ENCODE peak calls at places on chromosomes 6 and 20, in ten cellular contexts. P, N, G, K, U, C, X, T, M and W are unnamed samples.

GRCh38 chr6:17276766-17277165 is 4.4 kb upstream of the RBM24 start:
- DNase-seq in P (no peak), N (no peak), G (no peak), K (peak), U (no peak), C (no peak), X (no peak), T (no peak), M (peak), W (no peak)

GRCh38 chr20:32635764-32636163 is 38.0 kb downstream of the C20orf203 start:
- DNase-seq in P (no peak), N (peak), G (no peak), K (peak), U (no peak), C (no peak), X (peak), T (no peak), M (no peak), W (no peak)

GRCh38 chr20:51569815-51570741 is 27.6 kb upstream of the NFATC2 start:
- DNase-seq in P (no peak), N (peak), G (no peak), K (peak), U (no peak), C (peak), X (no peak), T (peak), M (no peak), W (no peak)

GRCh38 chr6:85118233-85118632 is 331.6 kb upstream of the NT5E start:
- DNase-seq in P (no peak), N (no peak), G (no peak), K (no peak), U (no peak), C (no peak), X (no peak), T (no peak), M (no peak), W (no peak)

GRCh38 chr20:25233016-25233772 is 14.7 kb upstream of the PYGB start:
- DNase-seq in P (peak), N (peak), G (no peak), K (peak), U (peak), C (peak), X (peak), T (no peak), M (peak), W (no peak)

GRCh38 chr20:33298391-33298790 is 15.4 kb downstream of the BPIFB1 start:
- DNase-seq in P (no peak), N (no peak), G (no peak), K (no peak), U (no peak), C (no peak), X (no peak), T (no peak), M (no peak), W (no peak)

GRCh38 chr6:15556711-15557110 is 106.1 kb downstream of the DTNBP1 start:
- DNase-seq in P (no peak), N (no peak), G (no peak), K (no peak), U (no peak), C (no peak), X (no peak), T (no peak), M (no peak), W (no peak)

GRCh38 chr6:108788416-108788815 is 59.8 kb upstream of the ARMC2 start:
- DNase-seq in P (no peak), N (no peak), G (no peak), K (no peak), U (no peak), C (no peak), X (no peak), T (no peak), M (no peak), W (no peak)

GRCh38 chr6:87375315-87375714 is 30.7 kb downstream of the C6orf163 start:
- DNase-seq in P (no peak), N (no peak), G (no peak), K (no peak), U (no peak), C (peak), X (no peak), T (no peak), M (no peak), W (no peak)

GRCh38 chr6:45650527-45651135 is 272.9 kb upstream of the SUPT3H start:
- DNase-seq in P (no peak), N (peak), G (no peak), K (peak), U (no peak), C (peak), X (peak), T (no peak), M (peak), W (no peak)

GRCh38 chr20:34794006-34794585 is 31.4 kb downstream of the NCOA6 start:
- DNase-seq in P (no peak), N (no peak), G (no peak), K (no peak), U (no peak), C (no peak), X (no peak), T (no peak), M (no peak), W (no peak)

GRCh38 chr6:38813026-38813425 is 97.9 kb downstream of the DNAH8 start:
- DNase-seq in P (no peak), N (peak), G (no peak), K (no peak), U (no peak), C (no peak), X (no peak), T (no peak), M (no peak), W (no peak)

GRCh38 chr20:10671221-10671849 is 2.5 kb downstream of the JAG1 start:
- DNase-seq in P (peak), N (peak), G (peak), K (peak), U (peak), C (peak), X (peak), T (peak), M (peak), W (peak)

GRCh38 chr20:4524307-4524706 is 197.4 kb upstream of the PRND start:
- DNase-seq in P (no peak), N (no peak), G (no peak), K (no peak), U (no peak), C (no peak), X (no peak), T (no peak), M (no peak), W (no peak)

GRCh38 chr6:105995403-105995699 is 90.8 kb upstream of the PRDM1 start:
- DNase-seq in P (no peak), N (no peak), G (no peak), K (no peak), U (no peak), C (no peak), X (no peak), T (no peak), M (no peak), W (no peak)

GRCh38 chr6:150395388-150396009 is 26.7 kb downstream of the IYD start:
- DNase-seq in P (no peak), N (peak), G (no peak), K (peak), U (peak), C (peak), X (peak), T (peak), M (peak), W (peak)

GRCh38 chr6:26312501-26313390 is 52.3 kb upstream of the BTN3A2 start:
- DNase-seq in P (peak), N (peak), G (peak), K (peak), U (peak), C (no peak), X (peak), T (peak), M (peak), W (no peak)

GRCh38 chr6:130381459-130382380 is 15.9 kb downstream of the TMEM200A start:
- DNase-seq in P (no peak), N (peak), G (no peak), K (no peak), U (no peak), C (no peak), X (no peak), T (no peak), M (no peak), W (no peak)

GRCh38 chr20:38128691-38129090 is 36.4 kb downstream of the TGM2 start:
- DNase-seq in P (no peak), N (no peak), G (peak), K (no peak), U (no peak), C (no peak), X (no peak), T (no peak), M (no peak), W (no peak)

GRCh38 chr20:60038400-60038799 is 80.2 kb downstream of the CDH26 start:
- DNase-seq in P (no peak), N (no peak), G (no peak), K (no peak), U (no peak), C (no peak), X (no peak), T (peak), M (peak), W (no peak)

GRCh38 chr20:60035486-60035885 is 77.3 kb downstream of the CDH26 start:
- DNase-seq in P (no peak), N (no peak), G (no peak), K (no peak), U (no peak), C (no peak), X (no peak), T (no peak), M (no peak), W (no peak)

GRCh38 chr20:60036346-60037119 is 78.3 kb downstream of the CDH26 start:
- DNase-seq in P (no peak), N (no peak), G (no peak), K (no peak), U (no peak), C (no peak), X (no peak), T (no peak), M (no peak), W (no peak)

GRCh38 chr20:60039526-60039925 is 81.3 kb downstream of the CDH26 start:
- DNase-seq in P (no peak), N (no peak), G (no peak), K (no peak), U (no peak), C (no peak), X (no peak), T (no peak), M (no peak), W (no peak)

GRCh38 chr20:60037120-60037499 is 78.9 kb downstream of the CDH26 start:
- DNase-seq in P (no peak), N (peak), G (no peak), K (peak), U (no peak), C (no peak), X (no peak), T (no peak), M (peak), W (no peak)
- TF ChIP-seq CTCF in P (no peak), N (no peak), G (no peak), K (peak), U (no peak), C (no peak), X (no peak), T (no peak), M (peak), W (no peak)

DNA sequence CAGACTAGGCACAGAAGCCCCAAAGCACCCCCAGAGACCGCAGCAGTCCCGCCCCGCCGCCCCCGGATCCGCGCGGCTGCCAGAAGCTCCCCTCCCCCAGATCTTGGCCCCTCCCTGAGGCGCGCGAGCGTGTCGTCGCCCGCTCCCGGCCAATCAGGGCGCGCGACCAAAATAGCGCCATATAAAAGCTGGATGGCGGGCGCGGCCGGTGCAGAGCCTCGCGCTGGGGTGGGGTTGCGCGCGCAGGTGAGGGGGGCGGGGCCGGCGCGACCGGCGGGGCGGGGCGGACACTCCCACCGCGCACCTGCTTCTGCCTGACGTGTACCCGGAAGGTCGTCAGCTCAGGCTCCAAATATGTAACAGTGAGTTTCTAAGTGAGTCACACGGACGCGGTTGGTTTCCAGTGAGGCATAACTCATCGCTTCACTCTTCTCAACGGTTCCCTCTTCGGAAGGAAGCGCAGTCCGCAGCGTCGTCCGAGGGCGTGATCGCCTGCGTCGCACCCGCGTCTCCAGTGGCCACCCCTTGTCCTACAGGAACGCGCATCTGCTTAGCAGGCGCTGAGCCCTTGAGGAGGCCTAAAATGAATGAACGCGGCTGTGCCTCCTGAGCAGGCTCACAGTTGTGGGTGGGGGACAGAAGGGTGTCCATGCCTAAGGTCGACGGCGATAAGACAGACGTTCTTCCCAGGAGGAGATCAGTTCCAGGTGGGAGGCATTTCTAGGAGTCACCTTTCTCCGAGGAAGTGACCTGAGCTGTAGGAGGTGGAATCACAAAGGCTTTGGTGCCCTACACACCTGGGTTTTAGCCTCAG is 50.6 kb upstream of the EZR start:
- DNase-seq in P (peak), N (peak), G (peak), K (peak), U (peak), C (peak), X (peak), T (peak), M (peak), W (peak)
- TF ChIP-seq CTCF in P (peak), N (no peak), G (no peak), K (no peak), U (no peak), C (no peak), X (peak), T (no peak), M (peak), W (peak)

GRCh38 chr6:6497541-6497940 is 91.0 kb upstream of the LY86 start:
- DNase-seq in P (no peak), N (no peak), G (no peak), K (no peak), U (no peak), C (no peak), X (no peak), T (no peak), M (no peak), W (no peak)

GRCh38 chr6:6492675-6493074 is 95.8 kb upstream of the LY86 start:
- DNase-seq in P (no peak), N (no peak), G (no peak), K (no peak), U (no peak), C (no peak), X (no peak), T (no peak), M (no peak), W (no peak)

GRCh38 chr6:6495851-6496250 is 92.7 kb upstream of the LY86 start:
- DNase-seq in P (no peak), N (no peak), G (no peak), K (no peak), U (no peak), C (no peak), X (no peak), T (no peak), M (peak), W (no peak)

GRCh38 chr6:6491761-6492160 is 96.8 kb upstream of the LY86 start:
- DNase-seq in P (no peak), N (no peak), G (no peak), K (no peak), U (no peak), C (no peak), X (no peak), T (no peak), M (no peak), W (no peak)

DNA sequence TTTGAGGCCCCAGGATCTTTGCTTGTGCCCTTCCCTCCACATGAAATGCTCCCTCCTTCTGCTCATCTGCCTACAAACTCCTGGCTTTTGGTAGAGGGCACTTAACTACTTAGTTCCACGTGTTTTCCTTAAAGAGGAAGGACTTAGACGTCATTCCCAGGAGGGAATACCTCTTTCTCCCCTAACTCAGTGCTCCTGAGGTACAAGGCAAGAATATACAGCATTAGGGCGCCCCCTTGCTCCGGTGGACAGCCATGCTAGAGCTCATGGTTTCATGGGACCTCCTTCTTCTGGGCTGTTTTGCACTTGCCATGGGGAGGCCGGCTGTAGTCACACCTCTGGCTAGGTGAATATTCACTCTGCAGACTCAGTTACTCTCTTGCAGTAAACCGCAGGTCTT is 93.8 kb upstream of the LY86 start:
- DNase-seq in P (peak), N (no peak), G (no peak), K (no peak), U (peak), C (peak), X (no peak), T (peak), M (peak), W (peak)
- TF ChIP-seq CTCF in P (no peak), N (no peak), G (no peak), K (no peak), U (peak), C (peak), X (no peak), T (no peak), M (peak), W (peak)

GRCh38 chr6:141406761-141407160 is 726.0 kb upstream of the GJE1 start:
- DNase-seq in P (no peak), N (no peak), G (no peak), K (no peak), U (no peak), C (no peak), X (no peak), T (no peak), M (no peak), W (no peak)
- TF ChIP-seq CTCF in P (no peak), N (no peak), G (no peak), K (no peak), U (no peak), C (no peak), X (no peak), T (no peak), M (no peak), W (no peak)

DNA sequence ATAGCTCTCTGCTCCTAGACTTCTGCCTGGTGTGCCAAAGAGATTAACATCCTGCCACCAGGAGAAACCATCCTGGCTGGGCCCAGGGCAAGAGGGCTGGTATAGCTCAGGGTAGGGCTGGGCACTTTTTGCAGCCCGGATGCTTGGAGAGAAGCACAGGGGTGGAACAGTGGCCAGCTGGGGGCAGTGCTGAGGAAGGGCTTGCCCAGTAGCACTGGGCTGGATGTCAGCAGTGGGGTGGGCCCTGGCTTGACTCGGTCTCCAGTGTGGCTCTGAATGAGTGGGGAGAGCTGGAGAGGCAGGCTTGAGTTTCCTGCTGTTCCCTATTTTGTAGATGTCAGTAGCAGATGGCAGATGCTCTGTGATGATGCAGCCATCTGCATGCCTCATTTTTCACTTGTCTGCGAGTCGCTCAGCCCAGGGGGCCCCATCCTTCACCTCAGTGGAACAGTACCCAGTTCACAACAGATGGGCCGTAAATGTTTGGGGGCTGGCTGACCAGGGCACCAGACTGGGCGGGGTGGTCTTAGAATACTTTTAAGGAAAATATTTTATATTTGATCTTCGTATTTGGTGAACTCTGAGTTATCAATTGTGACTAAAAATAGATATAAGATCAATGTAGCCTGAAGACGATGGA is 56.4 kb upstream of the TULP1 start:
- DNase-seq in P (peak), N (peak), G (peak), K (no peak), U (no peak), C (no peak), X (no peak), T (no peak), M (no peak), W (peak)
- TF ChIP-seq CTCF in P (peak), N (peak), G (peak), K (peak), U (no peak), C (peak), X (peak), T (peak), M (peak), W (peak)

DNA sequence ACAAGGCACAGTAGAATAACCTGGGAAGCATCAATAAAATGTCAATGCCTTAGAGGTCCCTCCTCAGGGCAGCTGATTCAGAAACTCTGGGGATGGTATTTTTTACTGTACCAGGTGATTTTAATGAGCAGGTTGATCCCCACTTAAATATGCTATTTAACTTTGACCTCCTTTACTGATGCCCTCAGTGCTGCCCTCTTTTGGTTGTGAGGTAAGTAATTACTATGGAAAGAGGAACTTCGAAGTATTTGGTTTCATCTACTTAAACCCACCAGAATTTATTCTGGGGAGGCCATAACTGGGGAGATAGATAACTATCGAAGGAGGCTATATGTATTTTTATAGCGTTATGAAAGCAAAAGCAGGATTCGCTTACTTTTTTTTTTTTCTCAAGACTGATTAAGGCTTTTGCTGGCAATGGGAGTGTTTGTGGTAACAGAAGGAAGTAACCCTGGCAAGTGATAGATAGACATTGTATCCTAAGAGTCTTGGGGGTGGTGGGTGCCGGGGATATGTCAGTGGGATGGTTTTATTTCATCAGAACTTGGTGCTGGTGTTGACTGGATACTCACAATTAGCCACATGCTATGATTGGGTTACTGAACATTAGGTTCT is 168.9 kb upstream of the CENPW start:
- DNase-seq in P (no peak), N (peak), G (no peak), K (no peak), U (no peak), C (no peak), X (peak), T (peak), M (peak), W (peak)
- TF ChIP-seq CTCF in P (peak), N (peak), G (no peak), K (peak), U (no peak), C (peak), X (peak), T (peak), M (peak), W (peak)